ENCODE peak calls at places on chromosome 5, in eight cellular contexts. B is stimulated activated CD8-positive, alpha-beta memory T cell treated with anti-CD3 and anti-CD28 coated beads, Interleukin-15, amount 100 ng/mL, for 24 hours; R is IMR-90; W is lower lobe of right lung; Y is SW 1271; J is NCI-H774; U is mucosa of descending colon; Z is H7. K is an unnamed sample.

GRCh38 chr5:40124367-40124766 is 555.3 kb upstream of the PTGER4 start:
- DNase-seq in B (no peak), R (no peak), W (no peak), Y (no peak), J (no peak), U (no peak), Z (no peak), K (no peak)

GRCh38 chr5:466661-467310 is 23.8 kb downstream of the EXOC3 start:
- DNase-seq in B (no peak), R (no peak), W (no peak), Y (no peak), J (no peak), U (no peak), Z (no peak), K (no peak)

GRCh38 chr5:37005252-37005651 is 128.7 kb downstream of the NIPBL start:
- DNase-seq in B (no peak), R (peak), W (no peak), Y (no peak), J (no peak), U (no peak), Z (no peak), K (no peak)

GRCh38 chr5:50969207-50970145 is 303.0 kb downstream of the PARP8 start:
- DNase-seq in B (no peak), R (no peak), W (no peak), Y (no peak), J (no peak), U (no peak), Z (peak), K (no peak)

GRCh38 chr5:151892393-151892792 is 32.3 kb downstream of the GLRA1 start:
- DNase-seq in B (no peak), R (no peak), W (no peak), Y (no peak), J (peak), U (no peak), Z (no peak), K (no peak)

GRCh38 chr5:85452322-85453025 is 1067.8 kb upstream of the EDIL3 start:
- DNase-seq in B (no peak), R (no peak), W (no peak), Y (no peak), J (no peak), U (no peak), Z (no peak), K (no peak)

GRCh38 chr5:5298841-5299543 is 123.5 kb upstream of the ICE1 start:
- DNase-seq in B (no peak), R (no peak), W (no peak), Y (no peak), J (no peak), U (no peak), Z (no peak), K (no peak)

GRCh38 chr5:1511037-1511436 is 12.7 kb downstream of the LPCAT1 start:
- DNase-seq in B (no peak), R (no peak), W (no peak), Y (no peak), J (peak), U (peak), Z (no peak), K (no peak)

GRCh38 chr5:19058216-19058615 is 929.8 kb downstream of the CDH18 start:
- DNase-seq in B (no peak), R (no peak), W (no peak), Y (no peak), J (no peak), U (no peak), Z (no peak), K (no peak)

GRCh38 chr5:126108505-126108904 is 314.7 kb upstream of the GRAMD2B start:
- DNase-seq in B (no peak), R (no peak), W (no peak), Y (no peak), J (no peak), U (no peak), Z (peak), K (no peak)

GRCh38 chr5:135041145-135041587 is 7.1 kb upstream of the PITX1 start:
- DNase-seq in B (no peak), R (no peak), W (no peak), Y (no peak), J (no peak), U (no peak), Z (no peak), K (no peak)

GRCh38 chr5:43753069-43753468 is 150.1 kb downstream of the NNT start:
- DNase-seq in B (no peak), R (no peak), W (no peak), Y (no peak), J (no peak), U (no peak), Z (no peak), K (no peak)

GRCh38 chr5:111929892-111930291 is 172.9 kb upstream of the NREP start:
- DNase-seq in B (no peak), R (peak), W (no peak), Y (no peak), J (no peak), U (no peak), Z (no peak), K (peak)

GRCh38 chr5:114305402-114306207 is 56.3 kb upstream of the KCNN2 start:
- DNase-seq in B (no peak), R (peak), W (no peak), Y (no peak), J (no peak), U (no peak), Z (no peak), K (no peak)

GRCh38 chr5:77806213-77806843 is 30.2 kb upstream of the TBCA start:
- DNase-seq in B (no peak), R (no peak), W (no peak), Y (no peak), J (no peak), U (no peak), Z (no peak), K (no peak)